ENCODE peak calls at places on chromosomes 13 and 19, in six cellular contexts. M, L, E, A, I and Q are unnamed samples.

GRCh38 chr13:48263196-48263595 is 30.2 kb downstream of the ITM2B start:
- DNase-seq in M (no peak), E (no peak), A (no peak), L (no peak), I (no peak), Q (no peak)

GRCh38 chr13:80030491-80030890 is 310.4 kb downstream of the SPRY2 start:
- DNase-seq in L (peak; percentile 11), A (no peak), E (no peak), M (no peak), I (no peak), Q (no peak)

GRCh38 chr19:46428278-46429141 is at the start of gene PNMA8C:
- DNase-seq in M (no peak), L (no peak), I (peak; percentile 50), A (peak; percentile 75), E (no peak), Q (no peak)

GRCh38 chr13:100987993-100988392 is 313.4 kb upstream of the TMTC4 start:
- DNase-seq in I (no peak), E (no peak), L (no peak), A (no peak), M (peak; percentile 62), Q (no peak)

GRCh38 chr13:112968380-112968909 is 569 bp upstream of the MCF2L start:
- DNase-seq in E (no peak), M (no peak), I (peak; percentile 79), L (no peak), A (peak; percentile 55), Q (no peak)

GRCh38 chr19:2290441-2291184 is 8.6 kb upstream of the PEAK3 start:
- DNase-seq in E (no peak), M (no peak), I (no peak), L (no peak), A (no peak), Q (no peak)

GRCh38 chr19:12194827-12195500 is 32.1 kb downstream of the ZNF136 start:
- DNase-seq in E (no peak), A (peak; percentile 87), L (peak; percentile 17), M (peak; percentile 55), I (peak; percentile 90), Q (peak; percentile 44)

GRCh38 chr13:47903836-47904235 is 97.2 kb downstream of the SUCLA2 start:
- DNase-seq in E (no peak), A (no peak), M (peak; percentile 36), I (no peak), L (no peak), Q (no peak)

GRCh38 chr13:32272021-32272695 is 43.0 kb downstream of the ZAR1L start:
- DNase-seq in M (no peak), I (no peak), E (no peak), L (peak; percentile 76), A (no peak), Q (no peak)

GRCh38 chr13:27321619-27322385 is 51.2 kb downstream of the RASL11A start:
- DNase-seq in A (no peak), E (no peak), I (no peak), M (no peak), L (no peak), Q (no peak)

GRCh38 chr19:54422136-54422535 is 6.9 kb downstream of the TTYH1 start:
- DNase-seq in M (no peak), E (no peak), I (no peak), L (no peak), A (no peak), Q (no peak)

GRCh38 chr19:41203371-41203770 is 10.4 kb downstream of the CYP2S1 start:
- DNase-seq in L (no peak), I (no peak), E (no peak), A (no peak), M (no peak), Q (no peak)

GRCh38 chr13:34772881-34773280 is 169.2 kb upstream of the NBEA start:
- DNase-seq in M (no peak), I (no peak), L (no peak), A (no peak), E (no peak), Q (no peak)

GRCh38 chr13:30333601-30334000 is 26.2 kb upstream of the KATNAL1 start:
- DNase-seq in I (no peak), A (no peak), M (no peak), L (no peak), E (no peak), Q (no peak)

GRCh38 chr13:98528663-98529064 is 48.2 kb downstream of the STK24 start:
- DNase-seq in M (peak; percentile 80), L (no peak), I (no peak), A (no peak), E (no peak), Q (no peak)

GRCh38 chr19:29505034-29505824 is 20.6 kb upstream of the VSTM2B start:
- DNase-seq in E (no peak), M (no peak), I (no peak), L (no peak), A (no peak), Q (no peak)

GRCh38 chr13:84896128-84896527 is 903.1 kb downstream of the SLITRK6 start:
- DNase-seq in E (no peak), M (peak; percentile 68), A (no peak), I (no peak), L (peak; percentile 29), Q (no peak)

GRCh38 chr19:4474504-4475136 is 2.5 kb downstream of the HDGFL2 start:
- DNase-seq in E (no peak), L (peak; percentile 36), M (peak; percentile 54), I (no peak), A (no peak), Q (no peak)